ENCODE peak calls at places on chromosome 9, in eight cellular contexts. M is brain microvascular endothelial cell, N is amniotic stem cell, H is astrocyte of the spinal cord, K is GM03348, D is WTC11, Z is GM12864, P is amniotic epithelial cell. I is an unnamed sample.
A peak's percentile ranks its signal among the peaks of the same experiment; 100 is the strongest.

GRCh38 chr9:134922066-134922931 is 4.6 kb upstream of the FCN1 start:
- DNase-seq in M (no peak), N (no peak), H (peak; percentile 1), K (no peak), D (no peak), Z (no peak), P (no peak), I (no peak)

GRCh38 chr9:76562511-76562911 is 103.5 kb downstream of the GCNT1 start:
- DNase-seq in M (peak; percentile 35), N (no peak), H (peak; percentile 37), K (peak; percentile 68), D (no peak), Z (peak; percentile 38), P (peak; percentile 99), I (no peak)

GRCh38 chr9:70285246-70285645 is 26.5 kb downstream of the SMC5 start:
- DNase-seq in M (no peak), N (no peak), H (no peak), K (no peak), D (no peak), Z (no peak), P (peak; percentile 86), I (no peak)

GRCh38 chr9:37284631-37285030 is 137.9 kb upstream of the GRHPR start:
- DNase-seq in M (no peak), N (no peak), H (peak; percentile 26), K (no peak), D (no peak), Z (no peak), P (no peak), I (no peak)

GRCh38 chr9:110173322-110173642 is 34.7 kb downstream of the C9orf152 start:
- DNase-seq in M (no peak), N (no peak), H (no peak), K (no peak), D (peak; percentile 23), Z (no peak), P (no peak), I (no peak)

GRCh38 chr9:98409637-98410173 is 154.3 kb upstream of the TBC1D2 start:
- DNase-seq in M (no peak), N (no peak), H (no peak), K (no peak), D (no peak), Z (no peak), P (peak; percentile 13), I (no peak)

GRCh38 chr9:71885467-71885866 is 25.5 kb downstream of the ABHD17B start:
- DNase-seq in M (no peak), N (no peak), H (no peak), K (no peak), D (no peak), Z (no peak), P (no peak), I (no peak)

GRCh38 chr9:133058051-133058450 is 3.7 kb upstream of the CEL start:
- DNase-seq in M (no peak), N (no peak), H (no peak), K (no peak), D (no peak), Z (no peak), P (no peak), I (no peak)

GRCh38 chr9:125233678-125234077 is 7.5 kb downstream of the HSPA5 start:
- DNase-seq in M (peak; percentile 97), N (peak; percentile 95), H (peak; percentile 97), K (peak; percentile 82), D (no peak), Z (no peak), P (peak; percentile 98), I (no peak)

GRCh38 chr9:96553070-96553469 is 66.6 kb downstream of the CDC14B start:
- DNase-seq in M (peak; percentile 62), N (peak; percentile 67), H (peak; percentile 85), K (peak; percentile 71), D (no peak), Z (no peak), P (peak; percentile 79), I (no peak)

GRCh38 chr9:96020822-96021615 is 145.5 kb downstream of the ERCC6L2 start:
- DNase-seq in M (peak; percentile 8), N (no peak), H (peak; percentile 14), K (peak; percentile 57), D (peak; percentile 39), Z (no peak), P (no peak), I (no peak)

GRCh38 chr9:98248737-98249474 is 6.5 kb downstream of the TBC1D2 start:
- DNase-seq in M (peak; percentile 92), N (no peak), H (peak; percentile 93), K (peak; percentile 89), D (no peak), Z (no peak), P (peak; percentile 99), I (no peak)

GRCh38 chr9:108889649-108890067 is 27.6 kb downstream of the ACTL7A start:
- DNase-seq in M (peak; percentile 9), N (no peak), H (peak; percentile 37), K (peak; percentile 10), D (no peak), Z (no peak), P (peak; percentile 54), I (no peak)